ENCODE peak calls at places on chromosomes 13 and 19, in four cellular contexts. F, C, N and P are unnamed samples. For H3K9me3, the result is how much of the 10 kb centered on the place peaks cover.

GRCh38 chr13:103386341-103386740 is 320.1 kb upstream of the SLC10A2 start:
- DNase-seq in F (no peak), C (no peak), N (no peak), P (no peak)

GRCh38 chr19:3968556-3969434 is 2.1 kb downstream of the DAPK3 start:
- DNase-seq in F (peak), C (peak), N (peak), P (peak)

GRCh38 chr19:10654610-10655456 is 687 bp downstream of the ILF3 start:
- DNase-seq in F (peak), C (peak), N (peak), P (peak)

GRCh38 chr19:56838930-56839664 is 1.4 kb downstream of the PEG3 start:
- DNase-seq in F (no peak), C (no peak), N (peak), P (peak)

GRCh38 chr13:111065698-111066097 is 49.4 kb upstream of the ARHGEF7 start:
- DNase-seq in F (no peak), C (no peak), N (no peak), P (no peak)

GRCh38 chr19:32581704-32582164 is 744 bp downstream of the PDCD5 start:
- DNase-seq in F (no peak), C (peak), N (no peak), P (peak)

GRCh38 chr19:50003254-50003788 is 21.9 kb downstream of the VRK3 start:
- DNase-seq in F (no peak), C (no peak), N (no peak), P (no peak)

GRCh38 chr13:44108345-44108858 is 228.7 kb downstream of the LACC1 start:
- DNase-seq in F (no peak), C (no peak), N (peak), P (peak)

GRCh38 chr13:109010912-109011311 is 381.5 kb downstream of the MYO16 start:
- DNase-seq in F (peak), C (no peak), N (no peak), P (no peak)

GRCh38 chr13:90020536-90020935 is 1327.0 kb upstream of the MIR17HG start:
- DNase-seq in F (no peak), C (no peak), N (no peak), P (no peak)

GRCh38 chr19:2532252-2533071 is 56.5 kb downstream of the GADD45B start:
- DNase-seq in F (no peak), C (no peak), N (no peak), P (no peak)

DNA sequence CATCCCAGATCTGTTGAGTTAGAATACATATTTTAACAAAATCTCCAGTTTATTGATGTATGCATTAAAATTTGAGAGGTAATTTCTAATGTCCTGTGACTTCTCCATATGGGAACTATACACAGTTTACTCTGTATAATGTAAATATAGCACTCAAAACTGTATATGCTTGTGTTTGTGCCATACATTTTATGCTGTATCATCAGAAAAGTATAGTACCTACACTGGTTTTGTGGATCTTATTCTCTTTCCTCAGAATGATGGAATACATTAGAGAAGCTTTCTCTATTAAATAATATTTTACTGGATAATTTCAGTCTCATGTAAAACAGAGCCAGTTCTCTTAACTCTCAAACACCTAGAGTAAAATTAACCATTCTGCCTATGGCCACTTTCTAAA is 53.6 kb downstream of the ZNF254 start:
- DNase-seq in F (no peak), C (no peak), N (no peak), P (no peak)
- H3K9me3 ChIP-seq in F (under half), C (under half), N (half or more), P (half or more)

DNA sequence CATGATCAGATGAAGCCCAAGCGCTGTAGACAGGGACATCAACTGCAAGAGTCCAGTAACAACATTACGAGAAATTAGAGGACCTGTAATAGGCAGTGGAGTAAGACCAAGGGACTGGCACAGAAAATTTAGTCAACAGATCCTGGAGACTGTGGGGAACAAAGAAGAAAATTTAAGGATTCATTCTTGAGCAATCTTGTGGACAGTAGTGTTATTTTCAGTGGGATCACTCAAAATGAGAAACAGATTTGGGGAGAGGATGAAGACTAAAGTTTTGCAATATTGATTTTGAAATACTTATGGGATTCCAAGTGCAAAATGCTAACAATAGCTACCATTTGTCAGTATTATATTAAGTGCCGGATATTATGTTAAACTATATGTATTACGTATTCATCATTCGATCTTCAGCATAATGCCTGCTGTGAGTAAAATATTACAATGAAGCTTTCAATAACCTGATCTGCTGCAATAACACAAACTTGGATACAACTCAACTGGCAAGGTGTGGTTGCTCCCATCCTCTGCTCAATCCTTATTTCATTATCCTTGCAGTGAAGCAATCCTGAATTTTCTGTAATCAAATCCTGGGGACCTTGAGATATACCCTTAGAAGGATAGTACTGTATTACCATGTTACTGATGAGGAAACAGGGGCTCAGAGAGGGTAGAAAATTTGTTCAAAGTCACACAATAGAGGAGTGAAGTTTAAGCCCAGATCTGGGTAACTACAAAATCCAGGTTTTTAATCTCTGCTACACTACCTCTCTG is 84.2 kb downstream of the SACS start:
- DNase-seq in F (no peak), C (no peak), N (no peak), P (no peak)
- TF ChIP-seq RNF2 in F (no peak), C (no peak), N (no peak), P (no peak)

DNA sequence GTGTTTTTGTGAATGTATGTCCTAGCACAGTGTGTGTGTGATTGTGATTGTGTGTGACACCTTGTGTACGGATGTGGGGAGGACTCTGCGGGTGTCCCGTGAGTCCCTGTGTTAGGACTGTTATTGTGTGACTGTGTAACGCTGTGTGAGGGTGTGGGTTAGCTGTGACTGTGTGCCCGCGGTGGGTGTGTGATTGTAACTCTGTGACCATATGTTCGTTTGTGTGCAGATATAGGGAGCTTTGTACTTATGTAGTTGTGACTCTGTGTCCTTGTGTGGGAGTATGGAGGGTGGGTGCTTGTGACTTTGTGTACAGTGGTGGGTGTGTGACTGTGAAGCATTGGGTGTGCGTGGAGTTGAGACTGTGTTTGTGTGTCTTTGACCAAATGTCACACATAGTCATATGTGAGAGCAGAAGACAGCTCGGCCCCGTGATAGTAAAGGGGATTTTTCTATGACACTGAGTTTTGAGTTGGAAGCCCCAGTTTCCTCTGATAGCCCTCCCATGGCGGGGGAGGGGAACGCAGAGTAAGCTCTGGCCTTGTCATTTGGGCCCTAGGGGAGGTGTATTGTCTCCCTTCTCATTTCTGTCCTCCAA is 949 bp upstream of the ZNF260 start:
- DNase-seq in F (no peak), C (peak), N (peak), P (no peak)
- H3K9me3 ChIP-seq in F (under half), C (under half), N (under half), P (half or more)

DNA sequence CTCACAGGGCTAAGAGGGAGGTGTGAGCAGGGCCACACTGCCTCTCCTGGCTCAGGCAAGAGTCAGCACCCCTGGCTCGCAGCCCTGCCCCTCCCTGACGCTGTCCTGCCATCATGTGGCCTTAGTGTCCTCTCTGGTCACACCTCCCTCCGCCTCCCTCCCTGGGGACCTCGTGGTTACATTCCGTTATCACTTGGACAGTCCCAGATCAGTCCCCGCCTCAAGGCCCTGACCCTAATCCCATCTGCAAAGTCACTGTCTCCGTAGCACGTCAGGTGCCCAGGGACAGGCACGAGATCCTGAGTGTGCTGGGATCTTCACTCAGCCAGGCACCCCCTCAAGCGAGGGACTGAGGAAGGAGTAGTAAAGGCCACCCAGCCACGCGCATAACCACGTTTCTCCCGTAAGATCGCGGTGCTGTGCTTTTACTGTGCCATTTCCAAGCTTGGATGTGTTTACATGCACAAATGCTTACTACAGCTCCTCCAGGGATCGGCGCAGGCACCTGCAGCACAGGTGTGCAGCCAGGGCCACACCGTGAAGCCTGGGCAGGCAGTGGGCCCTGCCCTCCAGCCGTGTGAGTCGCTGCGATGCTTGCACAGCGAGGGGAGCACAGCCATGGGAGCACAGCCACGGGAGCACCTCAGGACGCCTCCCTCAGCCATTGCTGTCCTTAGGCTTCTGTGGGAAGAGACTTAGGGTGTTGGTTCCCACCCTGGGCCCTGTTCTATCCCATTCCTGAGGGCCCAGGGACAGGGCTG is 10.7 kb upstream of the TMEM255B start:
- DNase-seq in F (no peak), C (peak), N (peak), P (no peak)
- TF ChIP-seq RNF2 in F (no peak), C (no peak), N (no peak), P (no peak)

DNA sequence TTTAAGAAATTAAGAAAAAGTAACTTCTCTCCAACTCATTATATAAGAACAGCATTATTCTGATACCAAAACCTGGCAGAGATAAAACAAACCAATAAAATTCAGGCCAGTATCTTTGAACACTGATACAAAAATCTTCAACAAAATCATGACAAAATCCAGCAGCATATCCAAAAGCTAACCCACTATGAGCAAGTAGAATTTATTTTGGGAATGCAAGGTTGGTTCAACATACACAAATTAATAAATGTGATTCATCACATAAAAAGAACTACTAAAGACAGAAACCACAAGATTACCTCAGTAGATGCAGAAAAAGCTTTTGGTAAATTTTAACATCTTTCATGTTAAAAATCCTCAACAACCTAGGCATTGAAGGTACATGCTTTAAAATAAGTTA is 12.3 kb downstream of the ZNF91 start:
- DNase-seq in F (no peak), C (no peak), N (no peak), P (no peak)
- H3K9me3 ChIP-seq in F (under half), C (under half), N (half or more), P (half or more)

GRCh38 chr13:65966991-65967451 is 1263.1 kb downstream of the PCDH9 start:
- DNase-seq in F (peak), C (no peak), N (peak), P (peak)

GRCh38 chr13:65965496-65965895 is 1264.6 kb downstream of the PCDH9 start:
- DNase-seq in F (no peak), C (no peak), N (no peak), P (no peak)

GRCh38 chr13:65959305-65959704 is 1270.8 kb downstream of the PCDH9 start:
- DNase-seq in F (no peak), C (no peak), N (no peak), P (no peak)

DNA sequence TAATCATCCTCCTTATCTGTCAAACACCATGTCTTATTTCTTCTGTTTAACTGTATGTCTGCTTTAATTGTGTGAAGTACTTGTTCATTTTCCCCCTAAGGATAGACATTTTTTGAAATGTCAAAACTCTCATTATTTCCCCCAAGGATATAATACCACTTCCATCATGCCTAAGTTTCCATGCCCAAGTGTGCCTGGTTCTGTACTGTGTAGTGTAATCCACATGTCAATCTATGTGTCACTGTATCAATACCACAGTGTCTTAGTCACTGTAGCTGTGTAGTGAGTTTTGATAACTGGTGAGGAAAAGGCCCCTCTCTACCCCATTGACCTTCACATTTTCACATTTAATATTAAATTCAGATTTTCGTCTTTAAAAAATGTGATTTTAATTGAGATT is 1265.5 kb downstream of the PCDH9 start:
- DNase-seq in F (no peak), C (no peak), N (no peak), P (no peak)
- TF ChIP-seq RNF2 in F (no peak), C (no peak), N (no peak), P (no peak)

GRCh38 chr13:75796825-75797224 is 160.7 kb downstream of the LMO7 start:
- DNase-seq in F (no peak), C (no peak), N (no peak), P (no peak)
- H3K9me3 ChIP-seq in F (under half), C (under half), N (under half), P (under half)

GRCh38 chr13:48678316-48678715 is 24.6 kb downstream of the CYSLTR2 start:
- DNase-seq in F (no peak), C (no peak), N (no peak), P (no peak)
- TF ChIP-seq RNF2 in F (no peak), C (no peak), N (no peak), P (no peak)